ENCODE peak calls at places on chromosomes 11 and 22, in eight cellular contexts. One of them, this sample, is unnamed.

GRCh38 chr11:103525069-103525468 is 415.8 kb downstream of the DYNC2H1 start:
- DNase-seq in H1: no peak
- DNase-seq in H9: no peak
- DNase-seq in caudate nucleus: no peak
- DNase-seq in psoas muscle: no peak
- DNase-seq in left ventricle myocardium inferior: no peak
- DNase-seq in lower lobe of right lung: no peak
- DNase-seq in RWPE1: peak; percentile 46
- DNase-seq in this sample: peak; percentile 17

GRCh38 chr11:34890089-34890488 is 26.1 kb downstream of the APIP start:
- DNase-seq in psoas muscle: no peak
- DNase-seq in lower lobe of right lung: no peak
- DNase-seq in H9: no peak
- DNase-seq in caudate nucleus: no peak
- DNase-seq in H1: no peak
- DNase-seq in left ventricle myocardium inferior: no peak
- DNase-seq in RWPE1: peak; percentile 10
- DNase-seq in this sample: no peak

GRCh38 chr11:86983071-86983488 is 27.9 kb upstream of the FZD4 start:
- DNase-seq in psoas muscle: peak; percentile 71
- DNase-seq in H9: no peak
- DNase-seq in lower lobe of right lung: peak; percentile 54
- DNase-seq in caudate nucleus: no peak
- DNase-seq in H1: no peak
- DNase-seq in RWPE1: peak; percentile 59
- DNase-seq in left ventricle myocardium inferior: peak; percentile 23
- DNase-seq in this sample: no peak

GRCh38 chr11:119335655-119336543 is 1.6 kb downstream of the RNF26 start:
- DNase-seq in RWPE1: no peak
- DNase-seq in caudate nucleus: no peak
- DNase-seq in psoas muscle: peak; percentile 69
- DNase-seq in left ventricle myocardium inferior: no peak
- DNase-seq in H9: no peak
- DNase-seq in H1: no peak
- DNase-seq in lower lobe of right lung: peak; percentile 45
- DNase-seq in this sample: no peak

GRCh38 chr11:69298778-69299461 is 5.0 kb downstream of the MYEOV start:
- DNase-seq in left ventricle myocardium inferior: no peak
- DNase-seq in RWPE1: peak; percentile 20
- DNase-seq in psoas muscle: no peak
- DNase-seq in H9: no peak
- DNase-seq in lower lobe of right lung: no peak
- DNase-seq in caudate nucleus: no peak
- DNase-seq in H1: no peak
- DNase-seq in this sample: no peak

GRCh38 chr11:127648604-127649003 is 648.0 kb upstream of the KIRREL3 start:
- DNase-seq in lower lobe of right lung: no peak
- DNase-seq in psoas muscle: no peak
- DNase-seq in left ventricle myocardium inferior: no peak
- DNase-seq in caudate nucleus: no peak
- DNase-seq in H9: no peak
- DNase-seq in RWPE1: no peak
- DNase-seq in H1: no peak
- DNase-seq in this sample: no peak

GRCh38 chr11:118820412-118821357 is 29.7 kb upstream of the DDX6 start:
- DNase-seq in lower lobe of right lung: peak; percentile 78
- DNase-seq in psoas muscle: peak; percentile 81
- DNase-seq in H9: peak; percentile 44
- DNase-seq in left ventricle myocardium inferior: peak; percentile 75
- DNase-seq in H1: no peak
- DNase-seq in RWPE1: peak; percentile 47
- DNase-seq in caudate nucleus: no peak
- DNase-seq in this sample: no peak

GRCh38 chr11:20048246-20048645 is 112.0 kb downstream of the DBX1 start:
- DNase-seq in caudate nucleus: no peak
- DNase-seq in H9: no peak
- DNase-seq in RWPE1: no peak
- DNase-seq in lower lobe of right lung: no peak
- DNase-seq in H1: no peak
- DNase-seq in psoas muscle: no peak
- DNase-seq in left ventricle myocardium inferior: no peak
- DNase-seq in this sample: no peak

GRCh38 chr11:15907806-15908205 is 448.5 kb downstream of the SOX6 start:
- DNase-seq in lower lobe of right lung: no peak
- DNase-seq in psoas muscle: no peak
- DNase-seq in RWPE1: no peak
- DNase-seq in caudate nucleus: no peak
- DNase-seq in H9: no peak
- DNase-seq in H1: no peak
- DNase-seq in left ventricle myocardium inferior: no peak
- DNase-seq in this sample: no peak

GRCh38 chr11:6631356-6631890 is 12.2 kb upstream of the TPP1 start:
- DNase-seq in psoas muscle: no peak
- DNase-seq in H9: peak; percentile 19
- DNase-seq in lower lobe of right lung: no peak
- DNase-seq in RWPE1: no peak
- DNase-seq in H1: no peak
- DNase-seq in caudate nucleus: no peak
- DNase-seq in left ventricle myocardium inferior: no peak
- DNase-seq in this sample: no peak

GRCh38 chr11:74007691-74008372 is 1.1 kb downstream of the UCP3 start:
- DNase-seq in caudate nucleus: no peak
- DNase-seq in H9: no peak
- DNase-seq in H1: no peak
- DNase-seq in RWPE1: no peak
- DNase-seq in left ventricle myocardium inferior: no peak
- DNase-seq in lower lobe of right lung: no peak
- DNase-seq in psoas muscle: no peak
- DNase-seq in this sample: no peak

GRCh38 chr11:118076754-118077281 is at the start of gene TMPRSS4:
- DNase-seq in lower lobe of right lung: peak; percentile 60
- DNase-seq in left ventricle myocardium inferior: no peak
- DNase-seq in H9: peak; percentile 46
- DNase-seq in psoas muscle: no peak
- DNase-seq in RWPE1: peak; percentile 73
- DNase-seq in H1: no peak
- DNase-seq in caudate nucleus: no peak
- DNase-seq in this sample: no peak

GRCh38 chr11:94895451-94895850 is 77.9 kb downstream of the CWC15 start:
- DNase-seq in lower lobe of right lung: no peak
- DNase-seq in caudate nucleus: no peak
- DNase-seq in psoas muscle: no peak
- DNase-seq in left ventricle myocardium inferior: no peak
- DNase-seq in H9: no peak
- DNase-seq in RWPE1: no peak
- DNase-seq in H1: no peak
- DNase-seq in this sample: peak; percentile 15
- H3K27ac ChIP-seq in lower lobe of right lung: no peak overlapping the region
- H3K27ac ChIP-seq in caudate nucleus: no peak overlapping the region
- H3K27ac ChIP-seq in psoas muscle: peak overlapping the region; percentile 25
- H3K27ac ChIP-seq in left ventricle myocardium inferior: peak overlapping the region; percentile 11
- H3K27ac ChIP-seq in H9: no peak overlapping the region
- H3K27ac ChIP-seq in RWPE1: no peak overlapping the region
- H3K27ac ChIP-seq in H1: no peak overlapping the region
- H3K27ac ChIP-seq in this sample: no peak overlapping the region

GRCh38 chr22:46649176-46650077 is 29.2 kb downstream of the GRAMD4 start:
- DNase-seq in left ventricle myocardium inferior: peak; percentile 63
- DNase-seq in RWPE1: no peak
- DNase-seq in lower lobe of right lung: no peak
- DNase-seq in H9: no peak
- DNase-seq in psoas muscle: no peak
- DNase-seq in caudate nucleus: no peak
- DNase-seq in H1: no peak
- DNase-seq in this sample: no peak

GRCh38 chr22:46652930-46653331 is 32.7 kb downstream of the GRAMD4 start:
- DNase-seq in left ventricle myocardium inferior: peak; percentile 47
- DNase-seq in caudate nucleus: no peak
- DNase-seq in H1: no peak
- DNase-seq in RWPE1: no peak
- DNase-seq in lower lobe of right lung: no peak
- DNase-seq in H9: no peak
- DNase-seq in psoas muscle: no peak
- DNase-seq in this sample: no peak

GRCh38 chr22:46652081-46652929 is 32.1 kb downstream of the GRAMD4 start:
- DNase-seq in RWPE1: no peak
- DNase-seq in psoas muscle: no peak
- DNase-seq in H1: no peak
- DNase-seq in H9: no peak
- DNase-seq in lower lobe of right lung: no peak
- DNase-seq in caudate nucleus: no peak
- DNase-seq in left ventricle myocardium inferior: peak; percentile 56
- DNase-seq in this sample: no peak

GRCh38 chr22:46651316-46651715 is 31.1 kb downstream of the GRAMD4 start:
- DNase-seq in psoas muscle: no peak
- DNase-seq in H9: no peak
- DNase-seq in caudate nucleus: no peak
- DNase-seq in RWPE1: no peak
- DNase-seq in lower lobe of right lung: no peak
- DNase-seq in H1: no peak
- DNase-seq in left ventricle myocardium inferior: no peak
- DNase-seq in this sample: no peak

GRCh38 chr22:46650078-46650810 is 30.1 kb downstream of the GRAMD4 start:
- DNase-seq in psoas muscle: no peak
- DNase-seq in lower lobe of right lung: no peak
- DNase-seq in RWPE1: no peak
- DNase-seq in left ventricle myocardium inferior: no peak
- DNase-seq in caudate nucleus: no peak
- DNase-seq in H1: no peak
- DNase-seq in H9: no peak
- DNase-seq in this sample: no peak
- H3K27ac ChIP-seq in psoas muscle: peak overlapping the region; percentile 90
- H3K27ac ChIP-seq in lower lobe of right lung: no peak overlapping the region
- H3K27ac ChIP-seq in RWPE1: peak overlapping the region; percentile 68
- H3K27ac ChIP-seq in left ventricle myocardium inferior: peak overlapping the region; percentile 96
- H3K27ac ChIP-seq in caudate nucleus: no peak overlapping the region
- H3K27ac ChIP-seq in H1: no peak overlapping the region
- H3K27ac ChIP-seq in H9: no peak overlapping the region
- H3K27ac ChIP-seq in this sample: no peak overlapping the region

GRCh38 chr11:1830500-1831223 is 4.1 kb upstream of the SYT8 start:
- DNase-seq in caudate nucleus: no peak
- DNase-seq in H1: no peak
- DNase-seq in H9: no peak
- DNase-seq in RWPE1: peak; percentile 95
- DNase-seq in left ventricle myocardium inferior: no peak
- DNase-seq in psoas muscle: no peak
- DNase-seq in lower lobe of right lung: peak; percentile 77
- DNase-seq in this sample: no peak

GRCh38 chr11:1834132-1834610 is 619 bp upstream of the SYT8 start:
- DNase-seq in H9: no peak
- DNase-seq in psoas muscle: no peak
- DNase-seq in H1: no peak
- DNase-seq in caudate nucleus: no peak
- DNase-seq in left ventricle myocardium inferior: no peak
- DNase-seq in lower lobe of right lung: peak; percentile 90
- DNase-seq in RWPE1: peak; percentile 92
- DNase-seq in this sample: no peak

GRCh38 chr11:1832989-1833365 is 1.8 kb upstream of the SYT8 start:
- DNase-seq in H1: no peak
- DNase-seq in left ventricle myocardium inferior: peak; percentile 9
- DNase-seq in H9: peak; percentile 57
- DNase-seq in caudate nucleus: no peak
- DNase-seq in lower lobe of right lung: peak; percentile 47
- DNase-seq in RWPE1: no peak
- DNase-seq in psoas muscle: no peak
- DNase-seq in this sample: no peak

GRCh38 chr11:1831338-1832180 is 3.2 kb upstream of the SYT8 start:
- DNase-seq in RWPE1: no peak
- DNase-seq in H1: no peak
- DNase-seq in lower lobe of right lung: peak; percentile 45
- DNase-seq in caudate nucleus: no peak
- DNase-seq in H9: no peak
- DNase-seq in psoas muscle: no peak
- DNase-seq in left ventricle myocardium inferior: no peak
- DNase-seq in this sample: no peak

DNA sequence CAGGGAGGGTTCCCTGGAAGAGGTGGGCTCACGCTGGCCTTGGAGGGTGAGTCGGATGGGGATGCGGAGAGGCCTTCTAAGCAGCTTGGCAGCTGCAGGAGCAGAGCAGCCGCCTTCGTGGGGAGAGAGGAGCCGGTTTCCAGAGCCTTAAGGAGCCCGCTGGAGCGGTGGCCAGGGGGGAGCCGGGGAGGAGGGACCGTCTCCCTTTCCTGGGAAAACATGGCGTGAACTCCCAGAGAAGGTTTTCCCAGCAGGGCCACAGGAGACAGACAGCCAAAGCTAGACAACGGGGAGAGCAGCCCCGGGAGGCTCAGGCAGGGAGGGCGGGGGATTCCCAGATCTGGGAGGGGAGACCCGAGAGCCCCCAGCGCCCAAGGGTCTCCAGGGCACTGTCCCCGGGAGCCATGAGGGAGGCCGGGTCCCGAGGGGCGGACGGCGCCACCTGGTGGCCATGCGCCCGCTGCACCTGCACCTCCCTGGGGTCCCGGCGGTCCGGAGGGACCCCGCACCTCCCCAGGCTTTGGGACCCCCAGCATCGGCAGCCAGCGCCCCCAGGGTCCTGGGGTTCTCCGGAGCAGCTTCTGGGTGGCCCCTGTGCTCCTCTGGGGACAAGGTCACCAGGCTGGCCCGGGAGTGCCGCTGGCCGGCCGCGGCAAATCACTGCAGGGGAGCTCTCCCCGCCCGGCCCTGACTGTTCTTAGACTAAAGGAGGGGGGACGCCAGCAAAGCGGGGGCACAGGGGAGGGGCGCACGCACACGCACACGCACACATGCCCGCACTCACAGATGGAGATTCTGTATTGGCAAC is 2.4 kb upstream of the SYT8 start:
- DNase-seq in psoas muscle: peak; percentile 66
- DNase-seq in H9: peak; percentile 72
- DNase-seq in lower lobe of right lung: peak; percentile 70
- DNase-seq in left ventricle myocardium inferior: peak; percentile 56
- DNase-seq in caudate nucleus: no peak
- DNase-seq in RWPE1: no peak
- DNase-seq in H1: no peak
- DNase-seq in this sample: peak; percentile 40
- H3K27ac ChIP-seq in psoas muscle: no peak overlapping the region
- H3K27ac ChIP-seq in H9: no peak overlapping the region
- H3K27ac ChIP-seq in lower lobe of right lung: peak overlapping the region; percentile 84
- H3K27ac ChIP-seq in left ventricle myocardium inferior: no peak overlapping the region
- H3K27ac ChIP-seq in caudate nucleus: no peak overlapping the region
- H3K27ac ChIP-seq in RWPE1: peak overlapping the region; percentile 97
- H3K27ac ChIP-seq in H1: no peak overlapping the region
- H3K27ac ChIP-seq in this sample: no peak overlapping the region

DNA sequence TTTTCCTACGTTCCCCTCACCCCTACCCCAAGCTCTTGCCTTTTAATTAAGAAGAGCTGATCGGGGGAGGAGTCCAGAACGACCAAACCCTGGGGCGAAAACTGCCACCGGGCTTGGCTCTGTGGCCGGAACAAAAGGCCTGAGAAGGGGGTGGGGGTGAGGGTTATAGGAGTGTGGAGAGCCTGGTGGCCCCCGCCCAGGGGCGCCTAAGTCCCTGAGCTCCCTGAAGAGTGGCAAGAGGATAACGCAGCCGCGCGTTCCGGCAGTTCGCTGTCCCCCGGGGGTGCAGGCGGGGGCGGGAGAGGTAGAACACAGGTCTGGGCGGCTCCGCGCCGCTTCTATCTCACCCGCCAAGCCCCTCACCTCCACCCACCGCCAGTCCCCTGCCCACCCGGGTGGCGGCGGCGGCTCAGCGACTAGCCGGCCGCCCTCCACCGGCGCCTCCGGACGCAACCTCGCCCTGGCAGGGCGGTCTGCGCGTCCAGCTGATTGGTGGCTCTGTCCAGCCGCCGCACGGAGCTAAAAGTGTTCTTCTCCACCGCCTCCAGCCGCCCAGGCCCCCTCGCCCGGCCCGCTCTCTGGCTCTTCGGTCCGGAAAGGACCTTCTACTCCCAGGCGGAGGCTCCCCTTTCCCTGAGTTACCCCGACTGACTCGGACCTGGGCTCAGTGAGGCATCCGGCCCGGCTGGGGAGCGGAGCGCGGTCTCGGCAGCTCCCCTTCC is 18.8 kb upstream of the BDNF start:
- DNase-seq in H1: no peak
- DNase-seq in H9: peak; percentile 72
- DNase-seq in left ventricle myocardium inferior: peak; percentile 22
- DNase-seq in RWPE1: peak; percentile 42
- DNase-seq in lower lobe of right lung: no peak
- DNase-seq in caudate nucleus: no peak
- DNase-seq in psoas muscle: no peak
- DNase-seq in this sample: no peak
- H3K27ac ChIP-seq in H1: peak overlapping the region; percentile 93
- H3K27ac ChIP-seq in H9: peak overlapping the region; percentile 76
- H3K27ac ChIP-seq in left ventricle myocardium inferior: no peak overlapping the region
- H3K27ac ChIP-seq in RWPE1: peak overlapping the region; percentile 81
- H3K27ac ChIP-seq in lower lobe of right lung: no peak overlapping the region
- H3K27ac ChIP-seq in caudate nucleus: no peak overlapping the region
- H3K27ac ChIP-seq in psoas muscle: no peak overlapping the region
- H3K27ac ChIP-seq in this sample: no peak overlapping the region